ENCODE peak calls at places on chromosome 22, in four cellular contexts. One of them, this sample, is unnamed.

GRCh38 chr22:40855960-40856512 is 403 bp downstream of the ST13 start:
- DNase-seq in IMR-90: peak
- DNase-seq in H1: no peak
- DNase-seq in K562: peak
- DNase-seq in this sample: no peak

GRCh38 chr22:20422271-20422958 is 15.2 kb downstream of the SCARF2 start:
- DNase-seq in IMR-90: peak
- DNase-seq in H1: no peak
- DNase-seq in K562: no peak
- DNase-seq in this sample: no peak

GRCh38 chr22:20583471-20583922 is 76.1 kb downstream of the MED15 start:
- DNase-seq in IMR-90: no peak
- DNase-seq in H1: no peak
- DNase-seq in K562: no peak
- DNase-seq in this sample: no peak

GRCh38 chr22:25626146-25626992 is 61.9 kb downstream of the GRK3 start:
- DNase-seq in IMR-90: no peak
- DNase-seq in H1: no peak
- DNase-seq in K562: no peak
- DNase-seq in this sample: no peak

GRCh38 chr22:37044634-37045625 is 6.6 kb upstream of the KCTD17 start:
- DNase-seq in IMR-90: peak
- DNase-seq in H1: no peak
- DNase-seq in K562: no peak
- DNase-seq in this sample: no peak

GRCh38 chr22:32334640-32335365 is 22.9 kb upstream of the RFPL3 start:
- DNase-seq in IMR-90: no peak
- DNase-seq in H1: no peak
- DNase-seq in K562: no peak
- DNase-seq in this sample: no peak

GRCh38 chr22:20957691-20958440 is 9.2 kb upstream of the AIFM3 start:
- DNase-seq in IMR-90: no peak
- DNase-seq in H1: no peak
- DNase-seq in K562: no peak
- DNase-seq in this sample: no peak

GRCh38 chr22:35343664-35344550 is 37.0 kb upstream of the HMOX1 start:
- DNase-seq in IMR-90: no peak
- DNase-seq in H1: no peak
- DNase-seq in K562: no peak
- DNase-seq in this sample: no peak

GRCh38 chr22:32801436-32802290 is at the start of gene TIMP3:
- DNase-seq in IMR-90: peak
- DNase-seq in H1: peak
- DNase-seq in K562: peak
- DNase-seq in this sample: no peak

GRCh38 chr22:42757475-42757874 is 36.8 kb upstream of the A4GALT start:
- DNase-seq in IMR-90: peak
- DNase-seq in H1: no peak
- DNase-seq in K562: no peak
- DNase-seq in this sample: no peak

GRCh38 chr22:38109391-38110000 is 988 bp downstream of the BAIAP2L2 start:
- DNase-seq in IMR-90: no peak
- DNase-seq in H1: no peak
- DNase-seq in K562: no peak
- DNase-seq in this sample: no peak

GRCh38 chr22:18012528-18012927 is 11.8 kb downstream of the MICAL3 start:
- DNase-seq in IMR-90: peak
- DNase-seq in H1: no peak
- DNase-seq in K562: no peak
- DNase-seq in this sample: no peak

GRCh38 chr22:19891350-19892248 is 36.9 kb upstream of the GNB1L start:
- DNase-seq in IMR-90: peak
- DNase-seq in H1: peak
- DNase-seq in K562: peak
- DNase-seq in this sample: no peak

DNA sequence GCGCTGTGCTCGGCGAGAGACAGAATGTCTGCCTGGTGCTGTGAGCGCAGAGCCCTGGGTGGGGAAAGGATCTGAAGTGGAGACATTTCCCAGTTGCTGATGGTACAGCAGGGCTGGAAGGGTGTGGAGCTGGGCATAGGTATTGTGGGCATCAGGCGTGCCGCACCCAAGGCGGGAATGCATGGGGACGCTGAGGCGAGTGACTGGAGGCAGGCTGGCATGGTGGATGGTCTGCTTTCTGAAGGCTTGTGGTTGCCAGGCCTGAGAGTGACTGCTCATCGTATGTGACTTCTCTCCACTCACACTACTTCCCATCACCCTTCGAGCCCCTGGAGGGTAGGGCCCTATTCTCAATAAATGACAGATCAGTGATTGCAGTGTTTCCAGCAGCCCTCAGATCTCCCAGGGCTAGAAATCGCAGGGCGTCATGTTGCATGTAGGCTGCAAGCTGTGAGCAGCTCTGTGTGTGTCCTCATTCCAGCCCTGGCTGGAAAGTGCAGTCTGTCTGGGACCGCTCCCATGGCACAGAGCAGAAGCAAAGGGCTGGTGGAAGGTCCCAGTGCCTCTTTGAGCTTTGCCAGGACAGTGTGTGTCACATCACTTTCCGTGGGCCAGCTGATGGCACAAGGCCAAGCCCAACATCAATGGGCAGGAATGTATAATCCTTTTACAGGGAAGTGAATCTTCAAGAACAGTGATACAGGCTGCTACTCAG is 67.7 kb downstream of the TBC1D22A start:
- DNase-seq in IMR-90: peak
- DNase-seq in H1: no peak
- DNase-seq in K562: no peak
- DNase-seq in this sample: no peak
- TF ChIP-seq CHD1 in IMR-90: no peak
- TF ChIP-seq CHD1 in H1: no peak
- TF ChIP-seq CHD1 in K562: no peak
- TF ChIP-seq CHD1 in this sample: no peak

GRCh38 chr22:22463855-22464540 is 44.5 kb downstream of the ZNF280B start:
- DNase-seq in IMR-90: peak
- DNase-seq in H1: no peak
- DNase-seq in K562: peak
- DNase-seq in this sample: no peak
- TF ChIP-seq CHD1 in IMR-90: no peak
- TF ChIP-seq CHD1 in H1: no peak
- TF ChIP-seq CHD1 in K562: no peak
- TF ChIP-seq CHD1 in this sample: no peak

GRCh38 chr22:23079240-23079768 is 9.0 kb downstream of the GNAZ start:
- DNase-seq in IMR-90: no peak
- DNase-seq in H1: no peak
- DNase-seq in K562: no peak
- DNase-seq in this sample: no peak

GRCh38 chr22:23078462-23078787 is 8.1 kb downstream of the GNAZ start:
- DNase-seq in IMR-90: no peak
- DNase-seq in H1: no peak
- DNase-seq in K562: no peak
- DNase-seq in this sample: no peak

GRCh38 chr22:23079814-23080521 is 9.6 kb downstream of the GNAZ start:
- DNase-seq in IMR-90: no peak
- DNase-seq in H1: no peak
- DNase-seq in K562: no peak
- DNase-seq in this sample: no peak

GRCh38 chr22:23082534-23083314 is 12.4 kb downstream of the GNAZ start:
- DNase-seq in IMR-90: no peak
- DNase-seq in H1: no peak
- DNase-seq in K562: peak
- DNase-seq in this sample: no peak

DNA sequence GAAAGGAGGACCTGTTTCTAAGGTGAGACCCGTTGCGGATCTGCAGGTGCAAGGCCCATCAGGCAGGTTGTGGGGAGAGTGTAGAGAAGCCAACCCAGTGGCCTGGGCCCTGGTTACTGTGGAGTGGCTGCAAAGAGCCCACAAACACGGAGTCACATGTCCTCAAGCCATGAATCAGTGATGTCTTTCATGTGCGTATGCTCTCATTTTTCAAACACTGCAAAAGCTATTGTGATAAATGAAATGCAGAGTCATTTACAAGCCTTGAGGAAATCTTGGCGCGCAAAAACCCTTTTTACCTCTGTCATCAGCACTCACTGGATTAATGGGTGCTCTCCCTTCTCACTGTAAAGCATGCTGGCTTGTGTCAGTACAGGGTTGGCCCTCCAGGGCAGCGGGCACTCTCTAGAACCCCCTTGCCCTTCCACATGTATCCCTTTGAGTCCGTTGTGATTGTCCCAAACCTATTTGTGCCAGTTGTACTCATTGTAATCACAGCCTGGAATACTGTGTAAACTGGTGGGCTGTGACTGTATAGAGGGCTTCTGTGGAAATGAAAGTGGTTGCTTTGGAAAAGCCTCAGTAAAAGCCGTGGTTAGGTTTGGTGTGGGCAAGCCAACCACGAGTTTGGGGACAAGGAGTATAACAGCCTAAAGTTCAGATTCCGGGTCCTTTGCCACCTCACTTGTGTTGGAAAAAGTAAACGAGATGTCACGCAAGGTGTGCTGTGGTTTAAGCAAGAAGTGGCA is 10.4 kb downstream of the GNAZ start:
- DNase-seq in IMR-90: no peak
- DNase-seq in H1: no peak
- DNase-seq in K562: no peak
- DNase-seq in this sample: no peak
- TF ChIP-seq CHD1 in IMR-90: no peak
- TF ChIP-seq CHD1 in H1: no peak
- TF ChIP-seq CHD1 in K562: no peak
- TF ChIP-seq CHD1 in this sample: no peak

GRCh38 chr22:49087163-49087562 is 740.5 kb downstream of the BRD1 start:
- DNase-seq in IMR-90: no peak
- DNase-seq in H1: no peak
- DNase-seq in K562: no peak
- DNase-seq in this sample: no peak
- TF ChIP-seq CHD1 in IMR-90: no peak
- TF ChIP-seq CHD1 in H1: no peak
- TF ChIP-seq CHD1 in K562: no peak
- TF ChIP-seq CHD1 in this sample: no peak

GRCh38 chr22:47175151-47175760 is 412.8 kb downstream of the TBC1D22A start:
- DNase-seq in IMR-90: peak
- DNase-seq in H1: no peak
- DNase-seq in K562: no peak
- DNase-seq in this sample: no peak
- TF ChIP-seq CHD1 in IMR-90: no peak
- TF ChIP-seq CHD1 in H1: no peak
- TF ChIP-seq CHD1 in K562: no peak
- TF ChIP-seq CHD1 in this sample: no peak

DNA sequence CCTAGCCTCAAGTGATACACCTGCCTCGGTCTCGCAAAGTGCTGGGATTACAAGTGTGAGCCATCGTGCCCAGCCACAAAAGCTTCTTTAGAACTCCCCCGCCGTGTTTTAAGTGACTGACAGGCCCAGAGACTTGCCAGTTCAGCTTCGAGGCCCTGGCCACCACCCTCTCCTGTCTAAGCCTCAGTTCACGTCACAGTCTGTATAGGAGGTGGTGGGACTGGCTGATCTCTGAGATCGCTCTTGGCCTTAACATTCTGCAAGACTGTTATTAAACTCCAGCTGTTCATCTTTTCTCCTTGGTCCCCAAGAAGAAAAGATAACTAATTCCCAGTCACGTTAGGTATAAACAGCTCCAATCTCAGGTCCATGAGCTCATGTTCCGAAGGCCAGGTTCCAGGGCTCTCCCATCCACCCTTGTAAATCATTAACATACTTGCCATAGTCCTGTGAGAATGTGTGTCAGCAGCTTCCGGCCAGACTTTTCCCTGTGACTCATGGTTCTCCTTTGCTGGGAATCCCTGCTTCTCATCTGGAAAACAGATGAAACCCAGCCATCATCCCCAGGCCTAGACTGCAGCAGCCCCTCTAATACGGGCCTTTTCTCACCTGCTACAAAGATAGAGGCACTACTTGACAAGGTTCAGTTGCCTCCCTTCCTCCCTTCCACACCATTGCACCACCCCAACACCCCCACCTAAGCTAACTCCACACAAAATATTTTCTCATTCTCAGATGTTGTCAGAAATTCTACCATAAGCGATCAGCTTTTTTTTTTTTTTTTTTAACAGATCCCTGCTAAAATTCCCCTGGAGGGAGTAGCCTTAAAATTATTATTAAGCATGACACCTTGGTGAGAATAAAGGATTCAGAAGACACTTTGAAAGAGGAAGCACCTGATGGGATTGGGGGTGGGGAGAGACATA is 5.6 kb upstream of the KIAA0930 start:
- DNase-seq in IMR-90: peak
- DNase-seq in H1: no peak
- DNase-seq in K562: no peak
- DNase-seq in this sample: no peak
- TF ChIP-seq CHD1 in IMR-90: no peak
- TF ChIP-seq CHD1 in H1: no peak
- TF ChIP-seq CHD1 in K562: no peak
- TF ChIP-seq CHD1 in this sample: no peak

This sample was measured in GM12878.